ENCODE peak calls at places on chromosome 21, in six cellular contexts. One of them, this sample, is unnamed.

GRCh38 chr21:45698493-45698947 is 55.0 kb downstream of the PCBP3 start:
- DNase-seq in body of pancreas: peak; percentile 54
- DNase-seq in vagina: no peak
- DNase-seq in RWPE1: peak; percentile 66
- DNase-seq in cardiac muscle cell: peak; percentile 97
- DNase-seq in activated CD8-positive, alpha-beta T cell treated with anti-CD3 and anti-CD28 coated beads for 36 hours: peak; percentile 7
- DNase-seq in this sample: peak; percentile 52

GRCh38 chr21:26490771-26491170 is 82.3 kb downstream of the CYYR1 start:
- DNase-seq in body of pancreas: no peak
- DNase-seq in vagina: no peak
- DNase-seq in RWPE1: no peak
- DNase-seq in cardiac muscle cell: no peak
- DNase-seq in activated CD8-positive, alpha-beta T cell treated with anti-CD3 and anti-CD28 coated beads for 36 hours: no peak
- DNase-seq in this sample: no peak

GRCh38 chr21:45644041-45644906 is 749 bp downstream of the PCBP3 start:
- DNase-seq in body of pancreas: no peak
- DNase-seq in vagina: no peak
- DNase-seq in RWPE1: no peak
- DNase-seq in cardiac muscle cell: peak; percentile 41
- DNase-seq in activated CD8-positive, alpha-beta T cell treated with anti-CD3 and anti-CD28 coated beads for 36 hours: peak; percentile 38
- DNase-seq in this sample: no peak

GRCh38 chr21:45580181-45580575 is 37.9 kb upstream of the SLC19A1 start:
- DNase-seq in body of pancreas: no peak
- DNase-seq in vagina: no peak
- DNase-seq in RWPE1: no peak
- DNase-seq in cardiac muscle cell: no peak
- DNase-seq in activated CD8-positive, alpha-beta T cell treated with anti-CD3 and anti-CD28 coated beads for 36 hours: no peak
- DNase-seq in this sample: no peak

GRCh38 chr21:41993744-41994143 is 16.4 kb downstream of the ZBTB21 start:
- DNase-seq in body of pancreas: no peak
- DNase-seq in vagina: no peak
- DNase-seq in RWPE1: no peak
- DNase-seq in cardiac muscle cell: peak; percentile 70
- DNase-seq in activated CD8-positive, alpha-beta T cell treated with anti-CD3 and anti-CD28 coated beads for 36 hours: no peak
- DNase-seq in this sample: no peak

GRCh38 chr21:18517905-18518566 is 114.5 kb upstream of the TMPRSS15 start:
- DNase-seq in body of pancreas: no peak
- DNase-seq in vagina: no peak
- DNase-seq in RWPE1: no peak
- DNase-seq in cardiac muscle cell: no peak
- DNase-seq in activated CD8-positive, alpha-beta T cell treated with anti-CD3 and anti-CD28 coated beads for 36 hours: no peak
- DNase-seq in this sample: no peak

GRCh38 chr21:29378814-29379213 is 80.1 kb downstream of the BACH1 start:
- DNase-seq in body of pancreas: no peak
- DNase-seq in vagina: peak; percentile 52
- DNase-seq in RWPE1: no peak
- DNase-seq in cardiac muscle cell: peak; percentile 63
- DNase-seq in activated CD8-positive, alpha-beta T cell treated with anti-CD3 and anti-CD28 coated beads for 36 hours: no peak
- DNase-seq in this sample: no peak

GRCh38 chr21:42453301-42454220 is 42.5 kb downstream of the RSPH1 start:
- DNase-seq in body of pancreas: no peak
- DNase-seq in vagina: no peak
- DNase-seq in RWPE1: no peak
- DNase-seq in cardiac muscle cell: no peak
- DNase-seq in activated CD8-positive, alpha-beta T cell treated with anti-CD3 and anti-CD28 coated beads for 36 hours: peak; percentile 19
- DNase-seq in this sample: no peak

GRCh38 chr21:42312626-42313104 is 2.5 kb downstream of the TFF3 start:
- DNase-seq in body of pancreas: no peak
- DNase-seq in vagina: no peak
- DNase-seq in RWPE1: no peak
- DNase-seq in cardiac muscle cell: no peak
- DNase-seq in activated CD8-positive, alpha-beta T cell treated with anti-CD3 and anti-CD28 coated beads for 36 hours: no peak
- DNase-seq in this sample: no peak

GRCh38 chr21:28193189-28193588 is 799.5 kb downstream of the LTN1 start:
- DNase-seq in body of pancreas: no peak
- DNase-seq in vagina: no peak
- DNase-seq in RWPE1: no peak
- DNase-seq in cardiac muscle cell: no peak
- DNase-seq in activated CD8-positive, alpha-beta T cell treated with anti-CD3 and anti-CD28 coated beads for 36 hours: no peak
- DNase-seq in this sample: no peak

GRCh38 chr21:42293649-42294272 is 21.4 kb downstream of the TFF3 start:
- DNase-seq in body of pancreas: no peak
- DNase-seq in vagina: no peak
- DNase-seq in RWPE1: no peak
- DNase-seq in cardiac muscle cell: no peak
- DNase-seq in activated CD8-positive, alpha-beta T cell treated with anti-CD3 and anti-CD28 coated beads for 36 hours: no peak
- DNase-seq in this sample: no peak

GRCh38 chr21:42668193-42668592 is 14.8 kb downstream of the PDE9A start:
- DNase-seq in body of pancreas: no peak
- DNase-seq in vagina: no peak
- DNase-seq in RWPE1: no peak
- DNase-seq in cardiac muscle cell: no peak
- DNase-seq in activated CD8-positive, alpha-beta T cell treated with anti-CD3 and anti-CD28 coated beads for 36 hours: no peak
- DNase-seq in this sample: no peak

GRCh38 chr21:14952916-14953315 is 111.9 kb downstream of the NRIP1 start:
- DNase-seq in body of pancreas: no peak
- DNase-seq in vagina: no peak
- DNase-seq in RWPE1: no peak
- DNase-seq in cardiac muscle cell: peak; percentile 41
- DNase-seq in activated CD8-positive, alpha-beta T cell treated with anti-CD3 and anti-CD28 coated beads for 36 hours: no peak
- DNase-seq in this sample: no peak
- TF ChIP-seq CTCF in body of pancreas: no peak
- TF ChIP-seq CTCF in vagina: no peak
- TF ChIP-seq CTCF in RWPE1: no peak
- TF ChIP-seq CTCF in cardiac muscle cell: peak; percentile 21
- TF ChIP-seq CTCF in activated CD8-positive, alpha-beta T cell treated with anti-CD3 and anti-CD28 coated beads for 36 hours: no peak
- TF ChIP-seq CTCF in this sample: peak; percentile 15

GRCh38 chr21:34884346-34884929 is 164.7 kb downstream of the RUNX1 start:
- DNase-seq in body of pancreas: no peak
- DNase-seq in vagina: peak; percentile 18
- DNase-seq in RWPE1: no peak
- DNase-seq in cardiac muscle cell: no peak
- DNase-seq in activated CD8-positive, alpha-beta T cell treated with anti-CD3 and anti-CD28 coated beads for 36 hours: no peak
- DNase-seq in this sample: no peak

GRCh38 chr21:34885125-34885524 is 164.0 kb downstream of the RUNX1 start:
- DNase-seq in body of pancreas: no peak
- DNase-seq in vagina: peak; percentile 65
- DNase-seq in RWPE1: no peak
- DNase-seq in cardiac muscle cell: no peak
- DNase-seq in activated CD8-positive, alpha-beta T cell treated with anti-CD3 and anti-CD28 coated beads for 36 hours: no peak
- DNase-seq in this sample: no peak

GRCh38 chr21:34886554-34887385 is 162.3 kb downstream of the RUNX1 start:
- DNase-seq in body of pancreas: peak; percentile 27
- DNase-seq in vagina: peak; percentile 89
- DNase-seq in RWPE1: no peak
- DNase-seq in cardiac muscle cell: peak; percentile 52
- DNase-seq in activated CD8-positive, alpha-beta T cell treated with anti-CD3 and anti-CD28 coated beads for 36 hours: peak; percentile 51
- DNase-seq in this sample: no peak

GRCh38 chr21:34887729-34888568 is 161.2 kb downstream of the RUNX1 start:
- DNase-seq in body of pancreas: peak; percentile 78
- DNase-seq in vagina: peak; percentile 94
- DNase-seq in RWPE1: peak; percentile 83
- DNase-seq in cardiac muscle cell: peak; percentile 91
- DNase-seq in activated CD8-positive, alpha-beta T cell treated with anti-CD3 and anti-CD28 coated beads for 36 hours: peak; percentile 94
- DNase-seq in this sample: no peak

DNA sequence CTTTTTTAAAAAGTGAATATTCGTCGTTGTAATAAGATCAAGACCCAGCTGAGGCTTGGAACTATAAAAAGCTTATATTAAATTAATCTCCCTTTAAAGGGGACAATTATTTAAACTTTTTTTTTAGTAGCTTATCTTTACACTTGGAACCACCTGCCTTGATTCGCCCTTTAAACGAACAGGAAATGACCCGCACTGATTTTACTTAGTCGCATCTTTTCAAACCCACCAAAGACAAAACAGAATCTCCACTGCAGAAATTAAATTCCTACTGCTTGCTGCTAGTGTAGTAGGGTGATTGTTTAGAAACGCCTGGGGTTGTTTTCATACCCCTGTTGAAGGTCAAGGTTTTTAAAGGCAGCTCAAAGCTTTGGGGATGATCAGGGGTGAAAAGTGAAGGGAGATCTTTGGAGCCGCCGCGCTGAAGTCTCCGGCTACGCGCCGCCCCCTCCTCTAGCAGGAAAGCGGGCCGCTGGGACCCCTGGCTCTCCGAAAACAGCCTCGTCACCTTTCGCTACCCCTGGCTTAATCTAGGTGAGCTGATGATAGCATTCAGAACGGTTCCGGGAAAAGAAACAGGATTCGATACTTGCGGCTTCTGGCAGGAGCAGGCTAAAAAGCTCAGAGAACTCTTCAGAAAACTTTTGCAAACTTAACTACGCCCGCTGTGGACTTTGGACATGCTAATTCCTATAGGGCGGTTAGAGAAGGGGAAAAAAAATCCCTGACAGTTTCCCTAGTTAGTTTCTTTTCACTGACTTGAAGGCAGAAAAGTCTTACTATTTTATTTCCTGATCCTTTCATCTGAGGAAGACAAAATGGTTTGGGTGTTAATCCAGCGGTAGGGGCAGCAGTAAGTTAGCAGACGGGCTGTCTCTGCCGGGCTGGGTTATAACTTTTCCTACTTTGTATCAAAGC is 163.2 kb downstream of the RUNX1 start:
- DNase-seq in body of pancreas: peak; percentile 23
- DNase-seq in vagina: peak; percentile 78
- DNase-seq in RWPE1: no peak
- DNase-seq in cardiac muscle cell: peak; percentile 53
- DNase-seq in activated CD8-positive, alpha-beta T cell treated with anti-CD3 and anti-CD28 coated beads for 36 hours: no peak
- DNase-seq in this sample: no peak
- TF ChIP-seq CTCF in body of pancreas: no peak
- TF ChIP-seq CTCF in vagina: no peak
- TF ChIP-seq CTCF in RWPE1: no peak
- TF ChIP-seq CTCF in cardiac muscle cell: peak; percentile 23
- TF ChIP-seq CTCF in activated CD8-positive, alpha-beta T cell treated with anti-CD3 and anti-CD28 coated beads for 36 hours: no peak
- TF ChIP-seq CTCF in this sample: no peak

DNA sequence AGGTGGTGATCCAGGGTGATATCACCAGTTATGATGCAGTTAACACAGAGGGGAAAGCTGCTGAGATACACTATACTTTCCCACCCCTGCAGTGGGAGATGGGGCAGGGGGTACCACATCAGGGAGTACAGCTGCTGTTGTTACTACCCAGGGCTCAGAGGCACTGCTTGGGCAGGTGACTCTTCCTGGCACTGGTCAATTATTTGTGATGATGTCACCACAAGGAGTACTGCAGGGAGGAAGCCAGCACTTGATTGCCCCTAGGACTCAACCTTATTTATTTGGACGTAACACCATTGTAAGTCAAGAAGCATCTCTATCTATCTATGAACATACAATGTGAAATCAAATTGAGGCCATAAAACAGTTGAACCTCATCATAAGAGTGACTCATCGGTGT is 10.1 kb downstream of the IFNAR1 start:
- DNase-seq in body of pancreas: no peak
- DNase-seq in vagina: no peak
- DNase-seq in RWPE1: no peak
- DNase-seq in cardiac muscle cell: no peak
- DNase-seq in activated CD8-positive, alpha-beta T cell treated with anti-CD3 and anti-CD28 coated beads for 36 hours: no peak
- DNase-seq in this sample: no peak
- TF ChIP-seq CTCF in body of pancreas: no peak
- TF ChIP-seq CTCF in vagina: no peak
- TF ChIP-seq CTCF in RWPE1: no peak
- TF ChIP-seq CTCF in cardiac muscle cell: no peak
- TF ChIP-seq CTCF in activated CD8-positive, alpha-beta T cell treated with anti-CD3 and anti-CD28 coated beads for 36 hours: no peak
- TF ChIP-seq CTCF in this sample: no peak

DNA sequence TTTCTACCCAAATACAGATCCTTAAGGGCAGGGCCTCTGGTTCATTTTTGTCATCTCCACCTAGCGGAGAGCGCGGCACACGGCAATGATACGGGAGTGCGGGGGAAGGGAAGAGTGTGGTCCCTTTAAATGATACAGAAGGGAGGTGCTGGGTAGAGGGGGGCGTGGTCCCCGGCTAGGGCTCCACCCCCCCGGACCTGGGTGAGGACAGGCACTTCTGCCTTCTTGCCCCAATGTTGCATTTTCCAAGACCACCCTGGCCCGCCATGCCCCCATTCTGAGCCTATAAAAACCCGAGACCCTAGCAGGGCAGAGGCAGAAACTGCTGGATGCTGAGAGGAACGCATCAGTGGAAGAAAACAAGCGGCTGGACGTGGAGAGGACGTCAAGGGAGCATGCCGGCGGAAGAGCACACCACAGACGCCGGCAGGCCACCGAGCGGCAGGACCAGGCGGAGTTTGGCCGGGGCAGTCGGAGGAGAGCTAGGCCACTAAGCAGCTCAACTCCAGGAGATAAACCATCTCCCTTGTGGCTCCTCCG is 30.0 kb downstream of the LRRC3 start:
- DNase-seq in body of pancreas: no peak
- DNase-seq in vagina: no peak
- DNase-seq in RWPE1: no peak
- DNase-seq in cardiac muscle cell: no peak
- DNase-seq in activated CD8-positive, alpha-beta T cell treated with anti-CD3 and anti-CD28 coated beads for 36 hours: peak; percentile 65
- DNase-seq in this sample: no peak
- TF ChIP-seq CTCF in body of pancreas: no peak
- TF ChIP-seq CTCF in vagina: no peak
- TF ChIP-seq CTCF in RWPE1: no peak
- TF ChIP-seq CTCF in cardiac muscle cell: no peak
- TF ChIP-seq CTCF in activated CD8-positive, alpha-beta T cell treated with anti-CD3 and anti-CD28 coated beads for 36 hours: no peak
- TF ChIP-seq CTCF in this sample: no peak